ENCODE peak calls at places on chromosomes 13 and 19, in eight cellular contexts. One of them, this sample, is unnamed.

GRCh38 chr13:96822900-96823299 is 171.4 kb downstream of the OXGR1 start:
- DNase-seq in stomach: peak
- DNase-seq in ovary: no peak
- DNase-seq in breast epithelium: no peak
- DNase-seq in prostate gland: peak
- DNase-seq in Peyer's patch: peak
- DNase-seq in body of pancreas: peak
- DNase-seq in adrenal gland: no peak
- DNase-seq in this sample: peak

GRCh38 chr13:23159205-23159586 is 21.6 kb upstream of the SGCG start:
- DNase-seq in ovary: no peak
- DNase-seq in body of pancreas: no peak
- DNase-seq in stomach: no peak
- DNase-seq in breast epithelium: no peak
- DNase-seq in Peyer's patch: no peak
- DNase-seq in prostate gland: no peak
- DNase-seq in adrenal gland: no peak
- DNase-seq in this sample: peak

GRCh38 chr19:16736709-16737108 is 17.1 kb downstream of the NWD1 start:
- DNase-seq in adrenal gland: no peak
- DNase-seq in stomach: no peak
- DNase-seq in Peyer's patch: no peak
- DNase-seq in body of pancreas: no peak
- DNase-seq in breast epithelium: no peak
- DNase-seq in ovary: no peak
- DNase-seq in prostate gland: no peak
- DNase-seq in this sample: no peak

GRCh38 chr13:113992276-113993005 is 18.6 kb upstream of the C13orf46 start:
- DNase-seq in stomach: no peak
- DNase-seq in body of pancreas: no peak
- DNase-seq in breast epithelium: no peak
- DNase-seq in prostate gland: no peak
- DNase-seq in Peyer's patch: no peak
- DNase-seq in adrenal gland: no peak
- DNase-seq in ovary: no peak
- DNase-seq in this sample: no peak

GRCh38 chr13:68927387-68928026 is 1180.1 kb upstream of the ATXN8OS start:
- DNase-seq in ovary: no peak
- DNase-seq in body of pancreas: peak
- DNase-seq in prostate gland: no peak
- DNase-seq in stomach: no peak
- DNase-seq in Peyer's patch: no peak
- DNase-seq in adrenal gland: peak
- DNase-seq in breast epithelium: no peak
- DNase-seq in this sample: peak

GRCh38 chr13:103312467-103312866 is 246.2 kb upstream of the SLC10A2 start:
- DNase-seq in adrenal gland: no peak
- DNase-seq in Peyer's patch: no peak
- DNase-seq in ovary: no peak
- DNase-seq in body of pancreas: no peak
- DNase-seq in prostate gland: no peak
- DNase-seq in stomach: no peak
- DNase-seq in breast epithelium: no peak
- DNase-seq in this sample: no peak

GRCh38 chr19:44050740-44051653 is 839 bp upstream of the ZNF223 start:
- DNase-seq in breast epithelium: peak
- DNase-seq in stomach: peak
- DNase-seq in adrenal gland: no peak
- DNase-seq in Peyer's patch: peak
- DNase-seq in ovary: no peak
- DNase-seq in body of pancreas: peak
- DNase-seq in prostate gland: no peak
- DNase-seq in this sample: peak

GRCh38 chr19:17778621-17779280 is 16.2 kb upstream of the B3GNT3 start:
- DNase-seq in breast epithelium: no peak
- DNase-seq in ovary: no peak
- DNase-seq in adrenal gland: no peak
- DNase-seq in body of pancreas: no peak
- DNase-seq in stomach: no peak
- DNase-seq in Peyer's patch: no peak
- DNase-seq in prostate gland: no peak
- DNase-seq in this sample: no peak

GRCh38 chr19:54096642-54097106 is 3.9 kb downstream of the OSCAR start:
- DNase-seq in body of pancreas: no peak
- DNase-seq in prostate gland: no peak
- DNase-seq in Peyer's patch: peak
- DNase-seq in adrenal gland: no peak
- DNase-seq in stomach: no peak
- DNase-seq in breast epithelium: no peak
- DNase-seq in ovary: no peak
- DNase-seq in this sample: peak

GRCh38 chr19:51366999-51367564 is 894 bp upstream of the ETFB start:
- DNase-seq in ovary: no peak
- DNase-seq in stomach: peak
- DNase-seq in Peyer's patch: peak
- DNase-seq in body of pancreas: no peak
- DNase-seq in breast epithelium: no peak
- DNase-seq in adrenal gland: no peak
- DNase-seq in prostate gland: no peak
- DNase-seq in this sample: peak

GRCh38 chr19:15443838-15444237 is 5.9 kb downstream of the WIZ start:
- DNase-seq in prostate gland: no peak
- DNase-seq in breast epithelium: no peak
- DNase-seq in Peyer's patch: no peak
- DNase-seq in stomach: no peak
- DNase-seq in body of pancreas: no peak
- DNase-seq in ovary: peak
- DNase-seq in adrenal gland: peak
- DNase-seq in this sample: no peak

GRCh38 chr13:24083141-24083540 is 77.4 kb upstream of the SPATA13 start:
- DNase-seq in body of pancreas: peak
- DNase-seq in prostate gland: no peak
- DNase-seq in Peyer's patch: no peak
- DNase-seq in ovary: no peak
- DNase-seq in stomach: no peak
- DNase-seq in breast epithelium: no peak
- DNase-seq in adrenal gland: no peak
- DNase-seq in this sample: no peak

GRCh38 chr19:1935484-1936208 is 5.3 kb upstream of the CSNK1G2 start:
- DNase-seq in adrenal gland: peak
- DNase-seq in breast epithelium: no peak
- DNase-seq in Peyer's patch: no peak
- DNase-seq in stomach: no peak
- DNase-seq in body of pancreas: peak
- DNase-seq in prostate gland: no peak
- DNase-seq in ovary: no peak
- DNase-seq in this sample: peak

GRCh38 chr13:113621046-113621445 is 36.5 kb downstream of the TFDP1 start:
- DNase-seq in ovary: peak
- DNase-seq in Peyer's patch: no peak
- DNase-seq in prostate gland: no peak
- DNase-seq in adrenal gland: no peak
- DNase-seq in stomach: no peak
- DNase-seq in breast epithelium: peak
- DNase-seq in body of pancreas: no peak
- DNase-seq in this sample: no peak

DNA sequence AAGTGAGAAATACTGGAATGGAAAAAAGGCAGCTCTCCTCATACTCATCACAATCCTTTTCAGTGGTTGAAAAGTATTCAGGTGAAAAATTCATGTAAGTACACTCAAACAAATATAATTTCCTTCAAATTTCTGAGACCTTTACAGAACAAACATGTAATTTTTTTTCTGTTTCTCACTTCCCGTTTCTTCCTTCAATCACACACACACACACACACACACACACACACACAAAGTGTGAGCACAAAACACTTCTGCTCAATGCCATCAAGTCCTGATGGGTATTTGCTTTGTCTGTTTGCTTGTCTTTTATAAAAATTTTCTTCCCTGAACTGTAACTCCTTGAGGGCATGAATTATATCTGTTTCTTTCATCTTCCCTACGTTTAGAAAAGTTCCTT is 110.6 kb downstream of the LIG4 start:
- DNase-seq in stomach: no peak
- DNase-seq in breast epithelium: no peak
- DNase-seq in body of pancreas: no peak
- DNase-seq in prostate gland: no peak
- DNase-seq in adrenal gland: no peak
- DNase-seq in ovary: no peak
- DNase-seq in Peyer's patch: no peak
- DNase-seq in this sample: no peak
- H3K27ac ChIP-seq in stomach: no peak
- H3K27ac ChIP-seq in breast epithelium: no peak
- H3K27ac ChIP-seq in body of pancreas: no peak
- H3K27ac ChIP-seq in prostate gland: no peak
- H3K27ac ChIP-seq in adrenal gland: no peak
- H3K27ac ChIP-seq in ovary: no peak
- H3K27ac ChIP-seq in Peyer's patch: no peak
- H3K27ac ChIP-seq in this sample: no peak

GRCh38 chr19:42380155-42380554 is 9.9 kb downstream of the CNFN start:
- DNase-seq in Peyer's patch: no peak
- DNase-seq in ovary: no peak
- DNase-seq in stomach: no peak
- DNase-seq in body of pancreas: no peak
- DNase-seq in prostate gland: no peak
- DNase-seq in adrenal gland: no peak
- DNase-seq in breast epithelium: no peak
- DNase-seq in this sample: no peak

GRCh38 chr19:42374826-42375376 is 15.2 kb downstream of the CNFN start:
- DNase-seq in ovary: no peak
- DNase-seq in prostate gland: no peak
- DNase-seq in body of pancreas: no peak
- DNase-seq in breast epithelium: no peak
- DNase-seq in stomach: no peak
- DNase-seq in adrenal gland: no peak
- DNase-seq in Peyer's patch: no peak
- DNase-seq in this sample: no peak

GRCh38 chr19:42376177-42376555 is 13.9 kb downstream of the CNFN start:
- DNase-seq in ovary: no peak
- DNase-seq in breast epithelium: no peak
- DNase-seq in body of pancreas: no peak
- DNase-seq in prostate gland: no peak
- DNase-seq in Peyer's patch: no peak
- DNase-seq in adrenal gland: no peak
- DNase-seq in stomach: no peak
- DNase-seq in this sample: no peak

GRCh38 chr19:42375415-42376176 is 14.5 kb downstream of the CNFN start:
- DNase-seq in ovary: no peak
- DNase-seq in Peyer's patch: no peak
- DNase-seq in adrenal gland: no peak
- DNase-seq in stomach: no peak
- DNase-seq in prostate gland: no peak
- DNase-seq in breast epithelium: no peak
- DNase-seq in body of pancreas: no peak
- DNase-seq in this sample: no peak

DNA sequence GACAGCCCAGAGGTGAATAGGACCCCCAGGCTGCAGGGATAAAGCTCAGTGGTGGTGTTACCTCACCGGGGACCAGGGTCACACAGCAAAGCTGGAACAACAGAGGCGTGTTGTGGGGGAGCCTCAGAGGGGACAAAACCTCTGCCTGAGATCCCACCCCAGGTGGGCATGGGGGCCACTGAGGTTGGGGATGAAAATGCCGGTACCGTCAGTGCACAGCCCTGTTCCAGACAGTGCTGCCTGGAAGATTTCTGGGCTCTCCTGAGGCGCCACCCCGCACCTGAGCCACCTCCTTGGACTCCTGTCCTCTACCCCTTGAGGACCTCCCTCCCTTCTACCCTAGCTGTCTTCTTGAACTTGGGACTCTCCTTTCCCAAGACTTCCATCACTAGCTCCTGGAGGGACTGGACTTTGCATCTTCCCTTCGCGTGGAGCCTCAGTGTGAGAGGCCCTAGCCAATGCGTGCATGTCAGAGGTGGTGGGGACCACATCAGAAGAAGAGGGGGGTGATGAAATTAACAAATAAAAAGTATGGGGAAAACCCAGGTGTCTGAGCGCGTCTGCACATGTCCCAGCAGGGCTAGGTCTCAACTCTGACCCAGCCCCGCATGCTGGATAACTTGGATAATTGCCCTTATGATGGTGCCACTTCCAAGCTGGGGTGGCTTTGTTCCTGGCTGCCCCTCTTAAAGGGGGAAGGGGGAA is 11.7 kb downstream of the CNFN start:
- DNase-seq in stomach: no peak
- DNase-seq in prostate gland: no peak
- DNase-seq in ovary: no peak
- DNase-seq in body of pancreas: no peak
- DNase-seq in breast epithelium: no peak
- DNase-seq in adrenal gland: no peak
- DNase-seq in Peyer's patch: no peak
- DNase-seq in this sample: no peak
- TF ChIP-seq POLR2A in stomach: no peak
- TF ChIP-seq POLR2A in prostate gland: no peak
- TF ChIP-seq POLR2A in ovary: no peak
- TF ChIP-seq POLR2A in body of pancreas: no peak
- TF ChIP-seq POLR2A in breast epithelium: no peak
- TF ChIP-seq POLR2A in adrenal gland: no peak
- TF ChIP-seq POLR2A in Peyer's patch: no peak
- TF ChIP-seq POLR2A in this sample: no peak

DNA sequence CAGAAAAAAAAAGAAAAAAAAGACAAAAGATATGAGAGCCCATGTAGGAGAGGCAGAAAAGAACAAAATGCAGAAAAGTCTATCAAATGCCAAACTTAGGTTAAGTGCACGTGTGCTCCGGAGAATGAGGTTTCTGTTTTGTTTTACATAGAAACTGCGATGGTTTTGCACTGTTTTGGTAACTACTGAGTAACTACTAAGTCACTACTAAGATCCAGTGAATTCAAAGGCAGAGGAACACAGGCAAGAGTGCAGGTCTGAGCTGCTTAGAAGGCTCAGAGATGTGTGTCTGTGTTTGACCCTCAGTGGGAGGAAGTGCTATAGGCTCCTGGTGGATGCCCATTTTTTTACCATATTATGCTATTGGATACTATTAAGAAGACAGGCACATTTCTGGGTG is 299.3 kb downstream of the NDFIP2 start:
- DNase-seq in Peyer's patch: no peak
- DNase-seq in stomach: no peak
- DNase-seq in ovary: no peak
- DNase-seq in adrenal gland: no peak
- DNase-seq in prostate gland: no peak
- DNase-seq in body of pancreas: no peak
- DNase-seq in breast epithelium: no peak
- DNase-seq in this sample: no peak
- H3K27ac ChIP-seq in Peyer's patch: no peak
- H3K27ac ChIP-seq in stomach: no peak
- H3K27ac ChIP-seq in ovary: no peak
- H3K27ac ChIP-seq in adrenal gland: no peak
- H3K27ac ChIP-seq in prostate gland: no peak
- H3K27ac ChIP-seq in body of pancreas: no peak
- H3K27ac ChIP-seq in breast epithelium: peak
- H3K27ac ChIP-seq in this sample: no peak

GRCh38 chr13:46796515-46797467 is at the start of gene ESD:
- DNase-seq in ovary: peak
- DNase-seq in body of pancreas: peak
- DNase-seq in breast epithelium: peak
- DNase-seq in stomach: peak
- DNase-seq in Peyer's patch: peak
- DNase-seq in adrenal gland: peak
- DNase-seq in prostate gland: peak
- DNase-seq in this sample: peak
- TF ChIP-seq POLR2A in ovary: peak
- TF ChIP-seq POLR2A in body of pancreas: peak
- TF ChIP-seq POLR2A in breast epithelium: no peak
- TF ChIP-seq POLR2A in stomach: peak
- TF ChIP-seq POLR2A in Peyer's patch: peak
- TF ChIP-seq POLR2A in adrenal gland: peak
- TF ChIP-seq POLR2A in prostate gland: peak
- TF ChIP-seq POLR2A in this sample: no peak

This sample was measured in testis.